ENCODE peak calls at places on chromosome 20, in eight cellular contexts. N is PC-9; R is pancreas; V is stimulated activated CD4-positive, alpha-beta T cell treated with anti-CD3 and anti-CD28 coated beads, TNF-alpha, amount 100 ng/mL, for 24 hours; O is foreskin fibroblast; U is A549; J is cardiac fibroblast; H is fibroblast of the conjunctiva. T is an unnamed sample.

GRCh38 chr20:44010162-44010704 is 95.6 kb downstream of the TOX2 start:
- DNase-seq in N (no peak), R (no peak), V (no peak), O (no peak), U (no peak), J (no peak), H (no peak), T (no peak)

GRCh38 chr20:53900380-53900999 is 169.9 kb downstream of the BCAS1 start:
- DNase-seq in N (no peak), R (no peak), V (no peak), O (peak; percentile 81), U (peak; percentile 36), J (peak; percentile 78), H (no peak), T (no peak)

GRCh38 chr20:10313701-10314100 is 95.1 kb downstream of the SNAP25 start:
- DNase-seq in N (no peak), R (no peak), V (no peak), O (no peak), U (no peak), J (peak; percentile 59), H (no peak), T (no peak)

GRCh38 chr20:62428008-62428384 is 657 bp upstream of the RBBP8NL start:
- DNase-seq in N (no peak), R (peak; percentile 72), V (no peak), O (no peak), U (no peak), J (no peak), H (no peak), T (no peak)

GRCh38 chr20:44182863-44183262 is 4.1 kb downstream of the JPH2 start:
- DNase-seq in N (no peak), R (no peak), V (no peak), O (no peak), U (no peak), J (no peak), H (no peak), T (no peak)

GRCh38 chr20:23129891-23130621 is 43.9 kb upstream of the CD93 start:
- DNase-seq in N (no peak), R (no peak), V (no peak), O (no peak), U (no peak), J (no peak), H (no peak), T (no peak)

GRCh38 chr20:63232235-63233060 is 3.3 kb upstream of the BIRC7 start:
- DNase-seq in N (peak; percentile 66), R (peak; percentile 38), V (no peak), O (peak; percentile 71), U (peak; percentile 96), J (peak; percentile 88), H (peak; percentile 43), T (no peak)

GRCh38 chr20:17992847-17993508 is 24.2 kb downstream of the MGME1 start:
- DNase-seq in N (no peak), R (no peak), V (no peak), O (no peak), U (no peak), J (peak; percentile 26), H (no peak), T (no peak)

GRCh38 chr20:23889775-23890187 is 10.2 kb upstream of the CST5 start:
- DNase-seq in N (peak; percentile 83), R (no peak), V (peak; percentile 11), O (peak; percentile 29), U (peak; percentile 68), J (peak; percentile 56), H (peak; percentile 4), T (peak; percentile 45)

GRCh38 chr20:49272654-49273053 is 5.2 kb downstream of the ZNFX1 start:
- DNase-seq in N (no peak), R (no peak), V (no peak), O (no peak), U (no peak), J (no peak), H (no peak), T (no peak)

GRCh38 chr20:45823949-45824835 is 2.9 kb downstream of the TNNC2 start:
- DNase-seq in N (peak; percentile 25), R (peak; percentile 69), V (peak; percentile 22), O (peak; percentile 44), U (peak; percentile 49), J (peak; percentile 66), H (peak; percentile 35), T (peak; percentile 29)

GRCh38 chr20:62501801-62502495 is 26.2 kb upstream of the GATA5 start:
- DNase-seq in N (peak; percentile 29), R (no peak), V (peak; percentile 48), O (peak; percentile 39), U (peak; percentile 46), J (peak; percentile 37), H (peak; percentile 3), T (no peak)